ENCODE peak calls at places on chromosomes 4 and X, in nine cellular contexts. S is IMR-90; C is CD8-positive, alpha-beta memory T cell; X is cardiac muscle cell; T is naive thymus-derived CD4-positive, alpha-beta T cell; N is lower lobe of right lung; H is heart left ventricle; K is hepatocyte; U is fibroblast of lung. E is an unnamed sample.

GRCh38 chr4:186553717-186554116 is 1.6 kb downstream of the MTNR1A start:
- DNase-seq in S (no peak), C (no peak), X (peak; percentile 39), T (no peak), N (no peak), H (no peak), K (no peak), U (no peak), E (no peak)

GRCh38 chr4:75895744-75896314 is 6.4 kb downstream of the PPEF2 start:
- DNase-seq in S (peak; percentile 18), C (no peak), X (peak; percentile 21), T (peak; percentile 48), N (no peak), H (no peak), K (peak; percentile 50), U (peak; percentile 34), E (no peak)

GRCh38 chr4:54954656-54955388 is 170.6 kb downstream of the KDR start:
- DNase-seq in S (no peak), C (no peak), X (peak; percentile 9), T (no peak), N (no peak), H (no peak), K (no peak), U (no peak), E (peak; percentile 78)

GRCh38 chr4:77052352-77052751 is 23.4 kb downstream of the CCNI start:
- DNase-seq in S (peak; percentile 69), C (peak; percentile 75), X (peak; percentile 64), T (peak; percentile 45), N (no peak), H (no peak), K (peak; percentile 63), U (peak; percentile 70), E (peak; percentile 62)

GRCh38 chr4:7004331-7004730 is 38.8 kb upstream of the TADA2B start:
- DNase-seq in S (no peak), C (no peak), X (no peak), T (no peak), N (no peak), H (no peak), K (no peak), U (no peak), E (no peak)

GRCh38 chr4:5821665-5822358 is 71.1 kb downstream of the CRMP1 start:
- DNase-seq in S (no peak), C (peak; percentile 17), X (peak; percentile 28), T (no peak), N (no peak), H (no peak), K (no peak), U (no peak), E (no peak)

GRCh38 chrX:67544281-67544680 is 460 bp downstream of the AR start:
- DNase-seq in S (no peak), C (no peak), X (peak; percentile 40), T (no peak), N (peak; percentile 34), H (peak; percentile 40), K (peak; percentile 16), U (peak; percentile 19), E (peak; percentile 26)

GRCh38 chrX:130171446-130172126 is at the start of gene RAB33A:
- DNase-seq in S (no peak), C (peak; percentile 65), X (peak; percentile 29), T (peak; percentile 43), N (peak; percentile 44), H (no peak), K (peak; percentile 21), U (peak; percentile 25), E (peak; percentile 62)

GRCh38 chr4:2253160-2254084 is 8.5 kb downstream of the MXD4 start:
- DNase-seq in S (no peak), C (no peak), X (no peak), T (no peak), N (peak; percentile 33), H (peak; percentile 54), K (no peak), U (no peak), E (peak; percentile 49)

GRCh38 chrX:113514906-113515305 is 674.3 kb upstream of the AMOT start:
- DNase-seq in S (no peak), C (no peak), X (peak; percentile 10), T (no peak), N (no peak), H (no peak), K (peak; percentile 38), U (no peak), E (no peak)

GRCh38 chr4:85861064-85861767 is 386.3 kb downstream of the ARHGAP24 start:
- DNase-seq in S (peak; percentile 15), C (no peak), X (no peak), T (no peak), N (no peak), H (no peak), K (peak; percentile 30), U (no peak), E (no peak)

GRCh38 chr4:38075370-38076152 is 115.4 kb downstream of the PTTG2 start:
- DNase-seq in S (peak; percentile 43), C (no peak), X (no peak), T (no peak), N (no peak), H (no peak), K (peak; percentile 34), U (peak; percentile 83), E (no peak)

GRCh38 chr4:76458829-76459228 is 23.8 kb downstream of the SHROOM3 start:
- DNase-seq in S (no peak), C (no peak), X (peak; percentile 2), T (no peak), N (no peak), H (no peak), K (no peak), U (no peak), E (no peak)

GRCh38 chr4:108483077-108483476 is 137.3 kb upstream of the RPL34 start:
- DNase-seq in S (no peak), C (no peak), X (no peak), T (no peak), N (no peak), H (no peak), K (no peak), U (no peak), E (no peak)

GRCh38 chr4:53592128-53592527 is 842 bp upstream of the LNX1 start:
- DNase-seq in S (peak; percentile 13), C (no peak), X (no peak), T (no peak), N (no peak), H (no peak), K (peak; percentile 38), U (peak; percentile 14), E (no peak)

GRCh38 chr4:48038666-48039065 is 22.1 kb downstream of the NIPAL1 start:
- DNase-seq in S (no peak), C (no peak), X (no peak), T (no peak), N (no peak), H (no peak), K (no peak), U (no peak), E (no peak)

GRCh38 chr4:48033825-48034413 is 17.3 kb downstream of the NIPAL1 start:
- DNase-seq in S (peak; percentile 3), C (peak; percentile 68), X (no peak), T (peak; percentile 55), N (no peak), H (no peak), K (peak; percentile 31), U (no peak), E (no peak)

GRCh38 chr4:48037117-48037462 is 20.5 kb downstream of the NIPAL1 start:
- DNase-seq in S (no peak), C (no peak), X (no peak), T (no peak), N (no peak), H (no peak), K (no peak), U (no peak), E (no peak)

GRCh38 chr4:48032721-48033120 is 16.1 kb downstream of the NIPAL1 start:
- DNase-seq in S (no peak), C (no peak), X (no peak), T (no peak), N (no peak), H (no peak), K (no peak), U (no peak), E (no peak)

GRCh38 chr4:48035952-48036351 is 19.4 kb downstream of the NIPAL1 start:
- DNase-seq in S (no peak), C (no peak), X (no peak), T (no peak), N (no peak), H (no peak), K (no peak), U (no peak), E (no peak)
- H3K4me1 ChIP-seq in S (no peaks in the 10 kb centered on the region), C (no peaks in the 10 kb centered on the region), X (peaks cover 19% of the 10 kb centered on the region), T (peaks cover 3% of the 10 kb centered on the region), N (no peaks in the 10 kb centered on the region), H (peaks cover 4% of the 10 kb centered on the region), K (peaks cover 20% of the 10 kb centered on the region), U (no peaks in the 10 kb centered on the region), E (no peaks in the 10 kb centered on the region)

DNA sequence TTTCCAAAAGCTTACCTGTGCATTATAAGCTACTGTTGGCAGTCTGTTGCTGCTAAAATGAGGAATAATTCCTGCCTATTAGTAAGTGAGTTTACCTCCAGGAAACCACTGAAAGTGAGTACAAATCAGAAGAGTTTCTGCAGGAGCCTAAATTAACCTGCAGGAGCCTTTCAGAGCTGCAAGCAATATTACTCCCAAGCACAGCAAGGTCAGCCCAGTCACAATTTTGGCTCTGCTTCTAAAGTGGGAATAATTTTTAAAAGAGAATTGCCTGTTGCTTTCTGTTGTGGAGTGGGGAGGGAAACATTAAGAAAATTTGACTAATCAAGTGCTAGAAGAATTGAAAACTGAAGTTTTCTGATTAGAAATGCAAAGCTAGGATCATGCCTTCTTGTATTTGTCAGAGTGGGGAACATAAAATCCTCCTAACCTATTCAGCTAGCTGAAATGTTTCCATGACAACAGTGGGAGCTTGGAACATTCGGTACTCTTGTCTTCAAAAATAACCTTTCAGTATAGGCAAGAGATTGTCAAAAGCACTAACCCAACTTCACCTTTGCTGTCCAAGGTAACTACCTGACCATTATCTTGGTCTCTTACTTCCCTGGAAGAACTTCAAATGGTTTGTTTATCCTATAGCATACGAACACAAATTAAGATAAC is 193.1 kb downstream of the COMMD8 start:
- DNase-seq in S (peak; percentile 3), C (no peak), X (no peak), T (no peak), N (no peak), H (no peak), K (peak; percentile 21), U (no peak), E (no peak)
- H3K27ac ChIP-seq in S (no peak overlapping the region), C (no peak overlapping the region), X (no peak overlapping the region), T (no peak overlapping the region), N (no peak overlapping the region), H (no peak overlapping the region), K (no peak overlapping the region), U (no peak overlapping the region), E (no peak overlapping the region)

DNA sequence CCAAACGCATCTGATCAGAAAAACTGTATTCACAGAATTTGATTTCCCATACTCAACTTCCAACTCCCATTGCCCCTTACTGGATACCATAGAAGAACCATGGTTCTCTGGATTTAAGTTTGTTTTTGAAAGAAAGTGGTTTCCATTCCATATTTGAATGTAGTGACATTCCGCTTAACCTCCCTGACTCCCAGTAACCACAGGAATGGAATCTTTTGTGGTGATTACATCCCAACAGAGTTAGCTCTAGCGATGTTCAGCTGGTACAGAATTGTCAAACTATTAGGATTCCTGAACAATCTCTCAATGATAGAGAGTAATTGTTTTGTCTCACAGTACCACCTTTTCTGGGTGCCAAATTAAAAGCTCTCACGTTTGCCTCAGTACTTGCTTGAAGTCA is 1.7 kb downstream of the NUDT10 start:
- DNase-seq in S (no peak), C (no peak), X (no peak), T (no peak), N (no peak), H (no peak), K (no peak), U (peak; percentile 3), E (no peak)
- H3K4me3 ChIP-seq in S (no peak overlapping the region), C (no peak overlapping the region), X (no peak overlapping the region), T (no peak overlapping the region), N (no peak overlapping the region), H (no peak overlapping the region), K (no peak overlapping the region), U (no peak overlapping the region), E (no peak overlapping the region)

GRCh38 chr4:56978750-56979303 is at the start of gene POLR2B:
- DNase-seq in S (peak; percentile 89), C (peak; percentile 87), X (peak; percentile 97), T (peak; percentile 68), N (peak; percentile 97), H (peak; percentile 97), K (peak; percentile 96), U (peak; percentile 96), E (peak; percentile 98)
- H3K4me1 ChIP-seq in S (no peaks in the 10 kb centered on the region), C (peaks cover 58% of the 10 kb centered on the region), X (peaks cover 18% of the 10 kb centered on the region), T (peaks cover 36% of the 10 kb centered on the region), N (peaks cover 57% of the 10 kb centered on the region), H (peaks cover 66% of the 10 kb centered on the region), K (peaks cover 14% of the 10 kb centered on the region), U (peaks cover 5% of the 10 kb centered on the region), E (peaks cover 10% of the 10 kb centered on the region)